ENCODE peak calls at places on chromosome X, in ten cellular contexts. I is endodermal cell; O is CD8-positive, alpha-beta memory T cell; Z is fibroblast of lung; A is GM23338; W is CD4-positive, alpha-beta memory T cell; K is mammary epithelial cell; C is psoas muscle; S is thoracic aorta; M is body of pancreas. F is an unnamed sample.
A peak's percentile ranks its signal among the peaks of the same experiment; 100 is the strongest.

GRCh38 chrX:154761977-154762528 is 611 bp upstream of the DKC1 start:
- DNase-seq in I (no peak), W (peak; percentile 29), M (peak; percentile 46), O (peak; percentile 49), S (no peak), A (no peak), K (no peak), Z (no peak), C (no peak), F (no peak)

GRCh38 chrX:40448793-40449192 is 132.0 kb upstream of the ATP6AP2 start:
- DNase-seq in O (no peak), K (no peak), M (no peak), A (no peak), C (no peak), Z (no peak), I (no peak), S (no peak), W (no peak), F (no peak)

GRCh38 chrX:18698762-18699650 is 8.4 kb upstream of the PPEF1 start:
- DNase-seq in K (no peak), S (no peak), M (no peak), W (no peak), C (no peak), Z (no peak), O (no peak), A (no peak), I (no peak), F (no peak)

GRCh38 chrX:6262959-6263358 is 34.3 kb upstream of the NLGN4X start:
- DNase-seq in M (no peak), I (no peak), C (no peak), Z (no peak), S (no peak), K (no peak), W (no peak), O (no peak), A (no peak), F (no peak)

GRCh38 chrX:150032742-150033141 is 94.5 kb upstream of the EOLA2 start:
- DNase-seq in S (no peak), I (no peak), K (peak; percentile 76), C (no peak), A (no peak), M (no peak), O (no peak), Z (peak; percentile 62), W (no peak), F (no peak)

GRCh38 chrX:151896734-151897474 is 15.8 kb upstream of the MAGEA4 start:
- DNase-seq in A (no peak), W (no peak), S (no peak), Z (peak; percentile 69), I (no peak), K (no peak), M (no peak), O (no peak), C (no peak), F (no peak)

GRCh38 chrX:48972214-48973164 is 845 bp upstream of the KCND1 start:
- DNase-seq in K (no peak), W (peak; percentile 12), Z (peak; percentile 44), C (no peak), S (no peak), O (peak; percentile 51), I (peak; percentile 83), A (peak; percentile 71), M (peak; percentile 62), F (no peak)

GRCh38 chrX:11105080-11105479 is 6.1 kb upstream of the HCCS start:
- DNase-seq in S (no peak), O (no peak), K (peak; percentile 64), I (no peak), W (no peak), A (no peak), M (no peak), Z (peak; percentile 69), C (no peak), F (no peak)

GRCh38 chrX:19795289-19795688 is 92.1 kb downstream of the SH3KBP1 start:
- DNase-seq in A (no peak), C (no peak), Z (no peak), W (no peak), I (no peak), O (no peak), K (no peak), S (no peak), M (no peak), F (no peak)

GRCh38 chrX:133364201-133364600 is 51.1 kb downstream of the GPC4 start:
- DNase-seq in C (no peak), M (no peak), I (no peak), S (no peak), O (no peak), K (no peak), W (no peak), A (no peak), Z (peak; percentile 39), F (no peak)

GRCh38 chrX:119516157-119516702 is 48.0 kb downstream of the SLC25A5 start:
- DNase-seq in M (peak; percentile 32), S (no peak), A (peak; percentile 79), C (no peak), K (peak; percentile 29), O (peak; percentile 48), Z (peak; percentile 53), I (peak; percentile 63), W (peak; percentile 63), F (peak; percentile 24)

GRCh38 chrX:64976673-64977040 is 407 bp upstream of the ZC4H2 start:
- DNase-seq in M (no peak), I (peak; percentile 68), S (no peak), O (no peak), Z (no peak), K (no peak), A (peak; percentile 14), C (no peak), W (no peak), F (no peak)

GRCh38 chrX:64975491-64975890 is 759 bp downstream of the ZC4H2 start:
- DNase-seq in S (no peak), O (peak; percentile 46), W (peak; percentile 17), A (peak; percentile 60), C (peak; percentile 53), M (peak; percentile 44), I (peak; percentile 72), K (peak; percentile 28), Z (peak; percentile 10), F (peak; percentile 13)

GRCh38 chrX:64977830-64978229 is 1.6 kb upstream of the ZC4H2 start:
- DNase-seq in M (no peak), Z (peak; percentile 3), W (no peak), K (peak; percentile 78), C (no peak), O (no peak), A (no peak), S (no peak), I (no peak), F (no peak)

GRCh38 chrX:64977051-64977450 is 801 bp upstream of the ZC4H2 start:
- DNase-seq in W (no peak), I (no peak), K (peak; percentile 18), M (no peak), Z (no peak), S (no peak), A (no peak), O (no peak), C (no peak), F (no peak)

GRCh38 chrX:64975989-64976672 is at the start of gene ZC4H2:
- DNase-seq in W (peak; percentile 65), S (no peak), O (peak; percentile 76), Z (peak; percentile 80), I (peak; percentile 88), M (peak; percentile 83), K (peak; percentile 69), A (peak; percentile 86), C (peak; percentile 83), F (peak; percentile 65)
- H3K27ac ChIP-seq in W (peak within 1 kb of the TSS; percentile 24), S (no peak within 1 kb of the TSS), O (no peak within 1 kb of the TSS), Z (peak within 1 kb of the TSS; percentile 43), I (peak within 1 kb of the TSS; percentile 77), M (peak within 1 kb of the TSS; percentile 25), K (no peak within 1 kb of the TSS), A (peak within 1 kb of the TSS; percentile 50), C (no peak within 1 kb of the TSS), F (peak within 1 kb of the TSS; percentile 31)

DNA sequence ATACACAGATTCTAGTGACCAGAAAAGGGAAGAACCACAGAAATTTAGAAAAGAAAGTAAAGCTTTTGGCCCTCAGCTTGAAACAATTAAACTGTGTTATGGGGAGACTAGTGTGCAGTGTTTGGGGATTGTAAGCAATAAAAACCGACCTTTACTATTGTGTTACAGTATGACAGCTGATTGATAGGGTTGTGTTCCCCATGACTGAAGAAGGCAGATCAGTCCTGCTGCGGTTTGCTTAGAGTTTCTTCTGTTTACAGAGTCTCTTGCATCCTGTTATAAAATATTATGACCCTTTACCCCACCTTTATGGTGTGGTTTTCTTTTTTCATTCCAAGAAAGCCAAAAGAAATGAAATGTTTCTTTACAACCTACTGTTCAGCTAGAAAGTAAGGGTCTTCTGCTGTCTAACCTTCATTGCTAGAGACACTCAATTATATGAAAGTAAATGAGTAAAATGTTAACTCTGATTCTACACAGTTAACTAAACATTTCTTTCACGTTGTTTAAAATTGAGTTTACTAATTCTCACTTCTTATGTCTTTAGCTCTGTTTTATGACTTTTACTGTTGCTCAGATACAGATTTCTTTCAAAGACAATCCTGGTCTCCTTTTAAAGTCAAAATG is 18.1 kb downstream of the CHIC1 start:
- DNase-seq in A (no peak), W (no peak), O (no peak), C (no peak), S (no peak), M (no peak), K (no peak), Z (no peak), I (no peak), F (no peak)
- H3K4me1 ChIP-seq in A (peaks cover 8% of the 10 kb centered on the region), W (peaks cover 8% of the 10 kb centered on the region), O (no peaks in the 10 kb centered on the region), C (no peaks in the 10 kb centered on the region), S (no peaks in the 10 kb centered on the region), M (no peaks in the 10 kb centered on the region), K (no peaks in the 10 kb centered on the region), Z (no peaks in the 10 kb centered on the region), I (no peaks in the 10 kb centered on the region), F (no peaks in the 10 kb centered on the region)

DNA sequence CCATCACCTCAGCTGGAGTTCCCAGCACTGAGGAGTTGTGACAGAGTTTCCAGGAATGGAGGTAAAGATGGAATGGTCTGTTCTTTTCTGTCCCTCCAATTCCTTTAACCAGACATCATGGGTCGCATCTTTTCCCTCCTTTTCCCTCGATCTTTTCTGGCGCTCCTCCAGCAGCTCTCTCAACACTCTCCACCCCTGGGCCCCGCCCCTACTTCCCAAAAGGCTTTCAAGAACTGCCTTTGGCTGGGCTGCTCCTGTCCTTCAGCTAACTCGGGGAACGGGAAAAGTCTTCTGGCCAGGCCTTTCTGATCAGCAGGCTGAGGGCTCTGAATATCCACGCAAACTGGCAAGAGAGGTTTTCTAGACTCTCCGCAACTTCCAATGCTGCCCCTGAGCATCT is 34.0 kb downstream of the UTP14A start:
- DNase-seq in S (no peak), M (no peak), A (peak; percentile 43), W (no peak), Z (no peak), O (no peak), C (peak; percentile 60), I (peak; percentile 60), K (no peak), F (no peak)
- H3K27me3 ChIP-seq in S (no peaks in the 10 kb centered on the region), M (no peaks in the 10 kb centered on the region), A (peaks cover 61% of the 10 kb centered on the region), W (no peaks in the 10 kb centered on the region), Z (peaks cover 13% of the 10 kb centered on the region), O (no peaks in the 10 kb centered on the region), C (no peaks in the 10 kb centered on the region), I (peaks cover 22% of the 10 kb centered on the region), K (no peaks in the 10 kb centered on the region), F (no peaks in the 10 kb centered on the region)

DNA sequence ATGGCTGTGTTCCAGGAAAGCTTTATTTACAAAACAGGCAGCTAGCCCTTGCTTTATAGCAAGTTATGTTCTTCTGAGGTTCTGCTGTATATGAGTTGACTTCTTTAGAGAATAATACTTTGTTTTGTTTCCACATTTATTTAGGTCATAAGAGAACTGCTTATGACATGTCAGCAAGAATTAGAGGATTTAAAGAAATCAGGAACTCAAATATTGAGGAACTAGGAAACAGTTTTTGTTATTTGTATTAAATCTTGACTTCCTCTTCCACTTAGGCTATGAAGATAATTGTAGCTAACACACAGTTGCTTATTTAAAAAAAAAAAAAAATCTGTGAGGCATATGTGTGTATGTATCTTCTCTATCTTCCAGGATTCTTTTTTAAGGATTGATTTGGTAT is 14.3 kb downstream of the ZRSR2 start:
- DNase-seq in O (no peak), Z (no peak), M (no peak), C (no peak), W (no peak), K (no peak), I (no peak), A (no peak), S (no peak), F (no peak)
- H3K27ac ChIP-seq in O (no peak overlapping the region), Z (no peak overlapping the region), M (peak overlapping the region; percentile 41), C (no peak overlapping the region), W (no peak overlapping the region), K (no peak overlapping the region), I (no peak overlapping the region), A (no peak overlapping the region), S (no peak overlapping the region), F (no peak overlapping the region)

F was measured in CD8-positive, alpha-beta T cell.